ENCODE peak calls at places on chromosomes 16 and 17, in four cellular contexts. P is thoracic aorta, A is PC-3, F is heart left ventricle. N is an unnamed sample.
A peak's percentile ranks its signal among the peaks of the same experiment; 100 is the strongest.

GRCh38 chr17:27572665-27573064 is 58.3 kb upstream of the LGALS9 start:
- DNase-seq in P (no peak), A (no peak), F (no peak), N (no peak)

GRCh38 chr16:66131156-66131807 is 235.2 kb upstream of the CDH5 start:
- DNase-seq in P (no peak), A (peak; percentile 64), F (no peak), N (no peak)

GRCh38 chr17:68455756-68456528 is 1.4 kb downstream of the WIPI1 start:
- DNase-seq in P (no peak), A (peak; percentile 88), F (no peak), N (no peak)

GRCh38 chr17:49898547-49899490 is 51.0 kb upstream of the TAC4 start:
- DNase-seq in P (no peak), A (peak; percentile 49), F (no peak), N (no peak)

GRCh38 chr17:46020023-46020735 is 21.1 kb downstream of the STH start:
- DNase-seq in P (no peak), A (no peak), F (no peak), N (no peak)

GRCh38 chr16:51035110-51035498 is 116.0 kb downstream of the SALL1 start:
- DNase-seq in P (no peak), A (no peak), F (no peak), N (no peak)

GRCh38 chr16:35198223-35199199 is 1739.1 kb downstream of the TP53TG3F start:
- DNase-seq in P (no peak), A (no peak), F (no peak), N (no peak)

GRCh38 chr16:12188674-12189249 is 212.2 kb downstream of the SNX29 start:
- DNase-seq in P (no peak), A (no peak), F (no peak), N (no peak)

GRCh38 chr17:80364091-80364691 is 50.8 kb upstream of the ENDOV start:
- DNase-seq in P (no peak), A (peak; percentile 45), F (no peak), N (no peak)

GRCh38 chr16:83973077-83973476 is 5.0 kb downstream of the NECAB2 start:
- DNase-seq in P (no peak), A (no peak), F (no peak), N (no peak)

GRCh38 chr17:45048795-45049563 is 2.5 kb downstream of the DCAKD start:
- DNase-seq in P (no peak), A (no peak), F (no peak), N (no peak)

GRCh38 chr17:76419576-76420245 is 33.2 kb downstream of the UBE2O start:
- DNase-seq in P (no peak), A (no peak), F (no peak), N (no peak)

GRCh38 chr17:18974407-18975149 is 22.6 kb downstream of the SLC5A10 start:
- DNase-seq in P (no peak), A (peak; percentile 53), F (no peak), N (no peak)

GRCh38 chr17:44102845-44103622 is 20.4 kb downstream of the HDAC5 start:
- DNase-seq in P (no peak), A (no peak), F (peak; percentile 81), N (no peak)

GRCh38 chr17:12229315-12229714 is 208.6 kb downstream of the MAP2K4 start:
- DNase-seq in P (no peak), A (no peak), F (no peak), N (no peak)

GRCh38 chr17:292531-293382 is 59.9 kb downstream of the RPH3AL start:
- DNase-seq in P (no peak), A (no peak), F (peak; percentile 16), N (no peak)

GRCh38 chr16:27566417-27566816 is 16.5 kb downstream of the KATNIP start:
- DNase-seq in P (no peak), A (no peak), F (no peak), N (no peak)

GRCh38 chr16:73572135-73572534 is 524.2 kb upstream of the ZFHX3 start:
- DNase-seq in P (no peak), A (peak; percentile 23), F (peak; percentile 26), N (no peak)

GRCh38 chr16:80993293-80993691 is 13.4 kb downstream of the CMC2 start:
- DNase-seq in P (no peak), A (no peak), F (peak; percentile 48), N (no peak)

GRCh38 chr17:45677770-45678169 is 106.3 kb upstream of the CRHR1 start:
- DNase-seq in P (no peak), A (peak; percentile 48), F (no peak), N (no peak)

GRCh38 chr16:82639666-82640336 is 13.0 kb downstream of the CDH13 start:
- DNase-seq in P (no peak), A (peak; percentile 73), F (peak; percentile 58), N (no peak)

GRCh38 chr17:73820686-73821448 is 176.6 kb upstream of the SDK2 start:
- DNase-seq in P (no peak), A (no peak), F (no peak), N (no peak)

GRCh38 chr17:82806645-82807044 is 33.2 kb downstream of the ZNF750 start:
- DNase-seq in P (no peak), A (no peak), F (no peak), N (no peak)

GRCh38 chr16:278863-279366 is 1.5 kb upstream of the ARHGDIG start:
- DNase-seq in P (no peak), A (peak; percentile 59), F (peak; percentile 59), N (no peak)

GRCh38 chr17:19418312-19418992 is 7.4 kb downstream of the RNF112 start:
- DNase-seq in P (no peak), A (peak; percentile 56), F (no peak), N (no peak)

GRCh38 chr17:51853857-51854256 is 304.7 kb downstream of the CA10 start:
- DNase-seq in P (no peak), A (peak; percentile 72), F (no peak), N (no peak)

GRCh38 chr17:4625181-4625601 is 16.3 kb downstream of the ALOX15 start:
- DNase-seq in P (no peak), A (peak; percentile 29), F (no peak), N (no peak)

GRCh38 chr17:8163978-8164814 is 1.4 kb upstream of the VAMP2 start:
- DNase-seq in P (no peak), A (no peak), F (peak; percentile 94), N (no peak)

GRCh38 chr17:41265078-41265477 is at the start of gene KRTAP9-6:
- DNase-seq in P (no peak), A (no peak), F (no peak), N (no peak)

GRCh38 chr17:72187544-72187943 is 66.7 kb downstream of the SOX9 start:
- DNase-seq in P (no peak), A (no peak), F (peak; percentile 76), N (no peak)

GRCh38 chr16:30951785-30952184 is 2.9 kb downstream of the ORAI3 start:
- DNase-seq in P (no peak), A (no peak), F (peak; percentile 69), N (no peak)

GRCh38 chr17:67157732-67158639 is 87.0 kb downstream of the HELZ start:
- DNase-seq in P (no peak), A (peak; percentile 60), F (no peak), N (no peak)

GRCh38 chr17:78029697-78030096 is 71.2 kb downstream of the TNRC6C start:
- DNase-seq in P (no peak), A (no peak), F (no peak), N (no peak)

GRCh38 chr16:29961479-29962343 is at the start of gene TMEM219:
- DNase-seq in P (peak; percentile 55), A (peak; percentile 89), F (peak; percentile 94), N (peak; percentile 93)

GRCh38 chr16:57202095-57202886 is 16.2 kb downstream of the RSPRY1 start:
- DNase-seq in P (no peak), A (no peak), F (no peak), N (no peak)

GRCh38 chr17:21523482-21524210 is 147.5 kb downstream of the KCNJ12 start:
- DNase-seq in P (no peak), A (no peak), F (no peak), N (no peak)

DNA sequence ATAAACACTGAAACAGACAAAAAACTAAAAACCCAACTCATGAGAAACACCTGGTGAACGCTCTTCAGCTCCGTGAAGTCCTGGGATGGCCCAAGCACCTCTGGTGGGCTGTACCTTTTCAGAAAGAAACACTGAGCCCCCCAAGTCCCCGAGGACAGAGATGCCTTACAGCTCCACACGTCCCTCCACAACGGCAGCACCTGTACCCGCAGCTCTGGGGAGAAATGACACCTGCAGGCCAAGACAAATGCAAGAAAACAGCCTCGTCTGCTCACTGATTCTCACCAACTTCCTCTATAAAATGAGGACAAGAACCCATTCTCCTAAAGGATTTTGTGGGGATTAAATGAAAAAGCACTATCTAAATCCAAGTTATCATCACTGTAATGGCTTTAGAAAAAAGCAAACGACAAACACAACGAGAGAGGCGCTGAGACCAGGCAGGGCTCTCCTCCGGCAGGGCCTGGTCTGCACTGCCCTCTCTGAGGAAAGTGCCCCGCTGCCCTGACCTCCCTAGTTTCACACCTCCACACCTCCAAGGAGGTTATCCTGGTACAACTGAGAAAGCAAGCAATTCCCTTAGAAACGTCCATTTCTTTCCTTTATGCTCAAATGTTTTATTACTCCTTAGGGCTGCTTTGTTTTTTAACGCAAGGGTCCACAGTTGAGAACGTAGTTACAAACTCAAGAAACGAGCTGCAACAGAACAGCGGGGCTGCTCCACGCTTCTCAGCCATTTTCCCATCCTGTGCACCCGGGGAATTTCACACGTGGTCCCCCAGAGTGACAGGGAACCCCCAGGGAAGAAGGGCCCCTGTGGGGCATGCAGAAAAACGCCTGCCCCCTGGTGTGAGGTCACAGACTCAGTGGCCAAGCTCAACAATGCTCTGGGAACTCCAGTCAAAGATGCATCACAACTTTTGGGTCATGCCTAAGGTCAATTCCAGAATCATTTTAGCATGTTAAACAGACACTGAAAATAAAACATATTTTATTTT is 115.0 kb downstream of the ZNF778 start:
- DNase-seq in P (no peak), A (no peak), F (no peak), N (no peak)
- H3K27ac ChIP-seq in P (no peak overlapping the region), A (peak overlapping the region; percentile 88), F (no peak overlapping the region), N (no peak overlapping the region)

GRCh38 chr16:1407749-1408148 is 6.8 kb downstream of the UNKL start:
- DNase-seq in P (no peak), A (no peak), F (peak; percentile 41), N (no peak)
- H3K27ac ChIP-seq in P (peak overlapping the region; percentile 31), A (no peak overlapping the region), F (peak overlapping the region; percentile 42), N (peak overlapping the region; percentile 16)

DNA sequence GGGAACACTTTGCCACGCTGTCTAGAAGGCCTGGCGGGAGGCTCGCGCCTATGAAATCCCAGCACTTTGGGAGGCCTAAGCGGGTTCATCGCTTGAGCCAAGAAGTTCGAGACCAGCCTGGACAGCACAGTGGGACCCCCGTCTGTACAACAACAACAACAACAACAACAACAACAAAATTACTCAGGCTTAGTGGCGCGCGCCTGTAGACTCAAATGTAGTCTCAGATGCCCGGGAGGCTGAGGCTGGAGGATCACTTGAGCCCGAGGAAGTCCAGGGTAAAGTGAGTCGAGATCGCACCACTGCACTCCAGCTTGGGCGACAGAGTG is 297 bp upstream of the SLFN13 start:
- DNase-seq in P (no peak), A (no peak), F (no peak), N (no peak)
- H3K27ac ChIP-seq in P (no peak overlapping the region), A (no peak overlapping the region), F (no peak overlapping the region), N (no peak overlapping the region)

DNA sequence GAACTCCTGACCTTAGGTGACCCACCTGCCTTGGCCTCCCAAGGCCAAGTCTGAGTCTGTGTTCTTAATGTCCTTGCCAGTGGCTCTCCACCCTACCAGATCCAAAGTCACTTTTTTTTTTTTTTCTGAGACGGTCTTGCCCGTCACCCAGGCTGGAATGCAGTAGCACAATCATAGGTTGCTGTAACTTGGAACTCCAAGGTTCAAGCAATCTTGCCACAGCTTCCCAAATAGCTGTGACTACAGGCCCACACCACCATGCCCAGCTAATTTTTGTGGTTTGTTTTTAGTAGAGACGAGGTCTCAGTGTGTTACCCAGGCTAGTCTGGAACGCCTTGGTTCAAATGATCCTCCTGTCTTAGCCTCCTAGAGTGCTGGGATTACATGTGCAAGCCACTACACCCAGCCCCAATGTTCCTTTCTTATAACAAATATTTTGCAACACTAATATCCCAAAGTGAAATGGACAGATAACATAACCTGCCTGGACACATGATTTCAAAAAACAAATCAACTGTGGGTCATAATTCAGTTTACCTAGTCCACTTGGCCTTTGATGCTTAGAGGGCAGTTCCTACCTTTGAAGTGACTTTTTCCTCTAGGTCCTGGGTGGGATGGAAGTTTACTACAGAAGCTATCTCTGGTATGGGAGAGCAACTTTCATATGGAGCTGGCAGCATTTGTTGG is 4.0 kb upstream of the RAPGEFL1 start:
- DNase-seq in P (no peak), A (no peak), F (no peak), N (no peak)
- H3K27ac ChIP-seq in P (no peak overlapping the region), A (no peak overlapping the region), F (no peak overlapping the region), N (no peak overlapping the region)

N was measured in suprapubic skin.